ENCODE peak calls at places on chromosomes 13 and 19, in eight cellular contexts. H is stomach, Q is HepG2, J is ovary, B is transverse colon, A is SK-N-SH, O is A549, Z is GM12878. C is an unnamed sample.

GRCh38 chr13:32443111-32443510 is 15.2 kb upstream of the N4BP2L1 start:
- DNase-seq in Q (peak), J (no peak), H (no peak), O (peak), A (peak), Z (peak), B (peak), C (no peak)

GRCh38 chr13:74287672-74288169 is 153.5 kb upstream of the KLF12 start:
- DNase-seq in Z (no peak), H (peak), B (peak), A (peak), O (no peak), J (peak), Q (peak), C (peak)

GRCh38 chr19:14081797-14082674 is 3.5 kb downstream of the C19orf67 start:
- DNase-seq in Z (no peak), A (no peak), H (peak), B (peak), O (no peak), Q (no peak), J (no peak), C (peak)

GRCh38 chr13:73832203-73832602 is 302.0 kb downstream of the KLF12 start:
- DNase-seq in Q (no peak), J (no peak), B (no peak), H (no peak), O (no peak), A (no peak), Z (no peak), C (no peak)

GRCh38 chr19:41307954-41308449 is 2.0 kb upstream of the CCDC97 start:
- DNase-seq in A (no peak), Q (no peak), Z (no peak), O (no peak), H (no peak), B (no peak), J (no peak), C (no peak)

GRCh38 chr19:37999309-38000213 is 92.6 kb downstream of the SIPA1L3 start:
- DNase-seq in H (no peak), Z (no peak), O (peak), Q (no peak), A (no peak), B (no peak), J (no peak), C (peak)

GRCh38 chr13:44174769-44175425 is 198.7 kb upstream of the SERP2 start:
- DNase-seq in H (peak), A (no peak), B (no peak), O (no peak), Q (no peak), Z (no peak), J (no peak), C (peak)

GRCh38 chr19:13842294-13843103 is 34.4 kb upstream of the NANOS3 start:
- DNase-seq in H (peak), Z (no peak), A (peak), B (peak), O (no peak), Q (no peak), J (peak), C (peak)

GRCh38 chr19:52248256-52248655 is 21.1 kb upstream of the ZNF766 start:
- DNase-seq in H (peak), O (no peak), Q (peak), Z (no peak), A (peak), B (peak), J (peak), C (no peak)

GRCh38 chr13:111506131-111506530 is 185.7 kb downstream of the TEX29 start:
- DNase-seq in Z (no peak), A (no peak), O (no peak), Q (no peak), J (no peak), B (no peak), H (peak), C (no peak)

GRCh38 chr13:99419591-99420243 is 81.6 kb upstream of the TM9SF2 start:
- DNase-seq in O (no peak), A (no peak), H (peak), Z (no peak), J (no peak), Q (no peak), B (no peak), C (peak)

GRCh38 chr19:39679056-39679790 is 23.5 kb downstream of the LGALS16 start:
- DNase-seq in J (no peak), Z (peak), H (no peak), O (no peak), A (no peak), B (no peak), Q (no peak), C (no peak)

GRCh38 chr19:29545866-29546582 is 20.2 kb downstream of the VSTM2B start:
- DNase-seq in O (no peak), B (no peak), J (no peak), A (no peak), Z (no peak), Q (no peak), H (no peak), C (peak)

GRCh38 chr19:55261671-55262126 is 2.9 kb upstream of the PPP6R1 start:
- DNase-seq in Z (no peak), J (no peak), Q (no peak), O (no peak), H (no peak), A (peak), B (no peak), C (no peak)

GRCh38 chr13:40981949-40982348 is 37.2 kb downstream of the ELF1 start:
- DNase-seq in J (no peak), Z (no peak), A (no peak), H (no peak), O (no peak), Q (no peak), B (no peak), C (no peak)

GRCh38 chr19:35557539-35558399 is 5.7 kb downstream of the ATP4A start:
- DNase-seq in J (peak), H (peak), Z (no peak), Q (no peak), A (peak), B (peak), O (peak), C (peak)

GRCh38 chr19:11814707-11815050 is 606 bp downstream of the ZNF440 start:
- DNase-seq in H (no peak), J (no peak), A (no peak), B (peak), Q (no peak), O (no peak), Z (no peak), C (no peak)

GRCh38 chr19:12723383-12723642 is 419 bp downstream of the TNPO2 start:
- DNase-seq in O (no peak), A (no peak), J (no peak), Q (no peak), B (no peak), Z (no peak), H (no peak), C (no peak)

GRCh38 chr19:16889429-16889882 is 657 bp downstream of the F2RL3 start:
- DNase-seq in O (no peak), H (no peak), J (no peak), Z (no peak), Q (no peak), B (no peak), A (peak), C (peak)

GRCh38 chr19:42290523-42291436 is 11.2 kb upstream of the PRR19 start:
- DNase-seq in B (no peak), O (peak), A (peak), Q (peak), H (no peak), J (no peak), Z (no peak), C (peak)

GRCh38 chr19:16285769-16286564 is 38.7 kb upstream of the KLF2 start:
- DNase-seq in B (no peak), Z (no peak), O (no peak), Q (no peak), H (no peak), J (no peak), A (no peak), C (no peak)

GRCh38 chr19:15418112-15418587 is 638 bp downstream of the AKAP8L start:
- DNase-seq in J (no peak), H (no peak), B (no peak), Q (no peak), Z (no peak), A (peak), O (peak), C (no peak)

GRCh38 chr13:110390572-110390971 is 83.5 kb downstream of the COL4A2 start:
- DNase-seq in O (no peak), Q (no peak), B (no peak), Z (no peak), J (no peak), A (no peak), H (no peak), C (no peak)

GRCh38 chr19:58003153-58003828 is 671 bp upstream of the ZNF606 start:
- DNase-seq in Z (no peak), A (no peak), B (no peak), J (no peak), O (no peak), Q (no peak), H (no peak), C (no peak)

GRCh38 chr13:29908917-29909755 is 58.7 kb upstream of the UBL3 start:
- DNase-seq in A (no peak), O (no peak), J (no peak), Z (no peak), H (no peak), Q (no peak), B (no peak), C (no peak)

GRCh38 chr19:7792286-7792685 is 29.2 kb downstream of the CLEC4M start:
- DNase-seq in O (no peak), Q (no peak), H (no peak), A (no peak), Z (no peak), B (no peak), J (no peak), C (no peak)

GRCh38 chr13:104315606-104316005 is 1249.4 kb upstream of the SLC10A2 start:
- DNase-seq in J (no peak), Z (no peak), B (no peak), A (no peak), H (no peak), O (no peak), Q (peak), C (no peak)

GRCh38 chr19:5893907-5894703 is 9.5 kb downstream of the NDUFA11 start:
- DNase-seq in Q (no peak), Z (no peak), B (no peak), A (peak), H (no peak), J (no peak), O (no peak), C (peak)
- TF ChIP-seq EP300 in Q (no peak), Z (no peak), B (no peak), A (peak), H (no peak), J (no peak), O (no peak), C (no peak)

GRCh38 chr13:113759525-113760137 is 605 bp downstream of the TMEM255B start:
- DNase-seq in A (peak), B (no peak), H (peak), Q (no peak), J (peak), O (peak), Z (no peak), C (no peak)
- H3K27ac ChIP-seq in A (peak), B (peak), H (peak), Q (no peak), J (peak), O (peak), Z (no peak), C (peak)

GRCh38 chr13:27298849-27299248 is 28.2 kb downstream of the RASL11A start:
- DNase-seq in B (no peak), H (no peak), Z (no peak), A (no peak), O (no peak), Q (no peak), J (no peak), C (peak)
- TF ChIP-seq EP300 in B (no peak), H (no peak), Z (no peak), A (no peak), O (no peak), Q (no peak), J (no peak), C (no peak)

DNA sequence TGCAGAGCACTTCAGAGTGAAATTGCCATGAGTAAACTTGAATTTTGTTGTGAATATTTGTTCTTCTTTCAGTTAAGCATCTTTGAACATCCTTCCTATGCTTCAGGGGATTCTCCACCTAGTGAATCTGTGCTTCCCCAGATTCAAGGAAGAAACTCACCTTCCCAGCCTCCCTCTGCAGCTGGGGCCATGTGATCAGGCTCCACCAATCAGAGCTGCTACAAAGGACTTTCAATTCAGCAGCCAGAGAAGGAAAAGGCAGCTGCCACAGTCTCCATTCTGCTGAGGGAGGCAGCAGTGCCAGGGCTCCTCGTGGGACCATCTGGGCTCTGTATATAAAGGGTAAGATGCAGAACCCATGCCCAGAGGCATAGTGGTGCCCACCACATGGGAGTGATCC is 89.7 kb upstream of the SIAH3 start:
- DNase-seq in J (no peak), O (no peak), B (no peak), H (no peak), Q (no peak), Z (no peak), A (no peak), C (no peak)
- H3K27ac ChIP-seq in J (no peak), O (no peak), B (no peak), H (no peak), Q (no peak), Z (no peak), A (no peak), C (no peak)

C was measured in upper lobe of left lung.